ENCODE peak calls at places on chromosomes 1 and 21, in nine cellular contexts. H is aorta, K is PC-9, R is uterus, X is endodermal cell, D is ovary, V is stomach, Y is sigmoid colon, B is lung. T is an unnamed sample.

GRCh38 chr1:206705187-206705586 is 20.5 kb downstream of the MAPKAPK2 start:
- DNase-seq in H (peak; percentile 69), K (no peak), R (no peak), X (no peak), D (no peak), V (no peak), Y (peak; percentile 76), B (no peak), T (no peak)

GRCh38 chr21:42991992-42992740 is 17.8 kb downstream of the PKNOX1 start:
- DNase-seq in H (peak; percentile 66), K (no peak), R (peak; percentile 90), X (peak; percentile 64), D (peak; percentile 75), V (no peak), Y (peak; percentile 96), B (peak; percentile 61), T (no peak)

GRCh38 chr1:193656841-193657240 is 470.4 kb upstream of the B3GALT2 start:
- DNase-seq in H (no peak), K (no peak), R (no peak), X (no peak), D (no peak), V (no peak), Y (no peak), B (no peak), T (no peak)

GRCh38 chr1:225919906-225920305 is 4.1 kb downstream of the PYCR2 start:
- DNase-seq in H (peak; percentile 92), K (no peak), R (peak; percentile 68), X (no peak), D (peak; percentile 72), V (peak; percentile 85), Y (peak; percentile 92), B (peak; percentile 59), T (peak; percentile 57)

GRCh38 chr21:41065539-41065938 is 102.4 kb upstream of the BACE2 start:
- DNase-seq in H (no peak), K (no peak), R (no peak), X (no peak), D (no peak), V (no peak), Y (no peak), B (no peak), T (no peak)

GRCh38 chr1:14866841-14867626 is 268.5 kb downstream of the KAZN start:
- DNase-seq in H (no peak), K (no peak), R (no peak), X (peak; percentile 59), D (no peak), V (no peak), Y (no peak), B (no peak), T (no peak)

GRCh38 chr1:235023197-235024044 is 105.2 kb downstream of the TOMM20 start:
- DNase-seq in H (no peak), K (no peak), R (no peak), X (peak; percentile 47), D (no peak), V (no peak), Y (peak; percentile 33), B (no peak), T (no peak)

GRCh38 chr1:30714536-30715090 is 8.8 kb downstream of the MATN1 start:
- DNase-seq in H (no peak), K (no peak), R (no peak), X (no peak), D (no peak), V (no peak), Y (no peak), B (no peak), T (no peak)

GRCh38 chr1:9239622-9240401 is 5.2 kb downstream of the H6PD start:
- DNase-seq in H (peak; percentile 79), K (no peak), R (peak; percentile 79), X (no peak), D (peak; percentile 72), V (peak; percentile 57), Y (peak; percentile 85), B (peak; percentile 68), T (peak; percentile 24)

GRCh38 chr1:55311979-55312378 is 96.8 kb upstream of the USP24 start:
- DNase-seq in H (no peak), K (no peak), R (no peak), X (no peak), D (no peak), V (no peak), Y (no peak), B (no peak), T (no peak)

GRCh38 chr1:232271991-232272589 is 357.8 kb downstream of the SIPA1L2 start:
- DNase-seq in H (no peak), K (no peak), R (no peak), X (no peak), D (no peak), V (no peak), Y (no peak), B (no peak), T (no peak)

GRCh38 chr1:198892065-198892464 is 253.2 kb downstream of the PTPRC start:
- DNase-seq in H (no peak), K (no peak), R (no peak), X (no peak), D (no peak), V (no peak), Y (no peak), B (no peak), T (no peak)

GRCh38 chr1:202165267-202165941 is 5.0 kb upstream of the PTPN7 start:
- DNase-seq in H (no peak), K (no peak), R (no peak), X (no peak), D (peak; percentile 81), V (no peak), Y (no peak), B (no peak), T (no peak)

GRCh38 chr1:81878538-81878937 is 77.8 kb downstream of the ADGRL2 start:
- DNase-seq in H (no peak), K (no peak), R (no peak), X (no peak), D (no peak), V (no peak), Y (no peak), B (no peak), T (no peak)

GRCh38 chr1:62778208-62778607 is 5.7 kb upstream of the ATG4C start:
- DNase-seq in H (no peak), K (no peak), R (no peak), X (no peak), D (no peak), V (no peak), Y (no peak), B (no peak), T (no peak)

GRCh38 chr1:119712342-119713038 is 756 bp downstream of the PHGDH start:
- DNase-seq in H (peak; percentile 89), K (peak; percentile 90), R (peak; percentile 82), X (peak; percentile 95), D (peak; percentile 81), V (peak; percentile 64), Y (peak; percentile 94), B (peak; percentile 77), T (peak; percentile 13)

GRCh38 chr1:26291939-26292338 is 12.1 kb downstream of the SH3BGRL3 start:
- DNase-seq in H (no peak), K (no peak), R (no peak), X (no peak), D (no peak), V (no peak), Y (no peak), B (no peak), T (no peak)
- H3K4me1 ChIP-seq in H (no peaks in the 10 kb centered on the region), K (no peaks in the 10 kb centered on the region), R (no peaks in the 10 kb centered on the region), X (no peaks in the 10 kb centered on the region), D (no peaks in the 10 kb centered on the region), V (peaks cover 54% of the 10 kb centered on the region), Y (no peaks in the 10 kb centered on the region), B (peaks cover 2% of the 10 kb centered on the region), T (peaks cover 60% of the 10 kb centered on the region)

GRCh38 chr21:17467829-17468228 is 45.0 kb upstream of the CXADR start:
- DNase-seq in H (no peak), K (no peak), R (no peak), X (no peak), D (no peak), V (no peak), Y (no peak), B (no peak), T (no peak)
- H3K4me3 ChIP-seq in H (no peak overlapping the region), K (no peak overlapping the region), R (no peak overlapping the region), X (peak overlapping the region; percentile 70), D (no peak overlapping the region), V (no peak overlapping the region), Y (no peak overlapping the region), B (no peak overlapping the region), T (no peak overlapping the region)

GRCh38 chr21:21195417-21195816 is 197.2 kb downstream of the NCAM2 start:
- DNase-seq in H (no peak), K (no peak), R (no peak), X (no peak), D (no peak), V (no peak), Y (no peak), B (no peak), T (no peak)
- H3K27ac ChIP-seq in H (no peak overlapping the region), K (no peak overlapping the region), R (no peak overlapping the region), X (no peak overlapping the region), D (no peak overlapping the region), V (no peak overlapping the region), Y (peak overlapping the region; percentile 27), B (no peak overlapping the region), T (no peak overlapping the region)

GRCh38 chr1:154431586-154432373 is 26.6 kb downstream of the IL6R start:
- DNase-seq in H (no peak), K (peak; percentile 78), R (peak; percentile 61), X (peak; percentile 38), D (no peak), V (no peak), Y (peak; percentile 79), B (no peak), T (no peak)

GRCh38 chr1:154433161-154433681 is 28.1 kb downstream of the IL6R start:
- DNase-seq in H (no peak), K (peak; percentile 95), R (no peak), X (no peak), D (no peak), V (no peak), Y (peak; percentile 71), B (no peak), T (peak; percentile 34)

GRCh38 chr1:154436433-154436832 is 31.3 kb downstream of the IL6R start:
- DNase-seq in H (no peak), K (no peak), R (no peak), X (peak; percentile 48), D (no peak), V (no peak), Y (no peak), B (no peak), T (no peak)

GRCh38 chr1:154435801-154436200 is 30.7 kb downstream of the IL6R start:
- DNase-seq in H (no peak), K (no peak), R (no peak), X (no peak), D (no peak), V (no peak), Y (no peak), B (no peak), T (no peak)

DNA sequence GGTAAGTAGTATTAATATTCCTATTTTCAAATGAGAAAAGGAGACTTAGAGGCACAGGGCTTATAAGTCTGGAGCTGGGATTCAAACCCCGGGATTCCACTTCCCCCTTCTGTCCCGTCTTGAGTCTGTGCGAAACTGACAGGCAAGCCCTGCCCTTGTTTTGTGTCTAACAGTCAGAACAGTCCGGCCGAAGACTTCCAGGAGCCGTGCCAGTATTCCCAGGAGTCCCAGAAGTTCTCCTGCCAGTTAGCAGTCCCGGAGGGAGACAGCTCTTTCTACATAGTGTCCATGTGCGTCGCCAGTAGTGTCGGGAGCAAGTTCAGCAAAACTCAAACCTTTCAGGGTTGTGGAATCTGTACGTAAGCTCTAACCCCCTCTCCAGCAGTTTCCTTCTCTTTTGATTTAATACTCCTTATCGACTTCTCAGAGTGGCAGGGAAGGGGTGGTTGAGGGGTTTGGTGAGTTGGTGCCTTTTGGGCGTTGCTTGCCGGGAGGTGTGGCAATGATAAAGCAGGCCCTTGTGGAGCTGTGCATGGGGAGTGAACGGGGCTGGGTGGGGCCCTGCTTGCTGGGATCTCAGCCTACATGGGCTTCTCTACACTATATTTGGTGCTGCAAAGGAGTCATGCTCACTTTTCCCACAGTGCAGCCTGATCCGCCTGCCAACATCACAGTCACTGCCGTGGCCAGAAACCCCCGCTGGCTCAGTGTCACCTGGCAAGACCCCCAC is 29.4 kb downstream of the IL6R start:
- DNase-seq in H (peak; percentile 83), K (no peak), R (peak; percentile 91), X (no peak), D (peak; percentile 64), V (peak; percentile 81), Y (peak; percentile 98), B (peak; percentile 67), T (no peak)
- H3K4me1 ChIP-seq in H (no peaks in the 10 kb centered on the region), K (peaks cover 27% of the 10 kb centered on the region), R (peaks cover 21% of the 10 kb centered on the region), X (peaks cover 5% of the 10 kb centered on the region), D (peaks cover 3% of the 10 kb centered on the region), V (peaks cover 100% of the 10 kb centered on the region), Y (peaks cover 94% of the 10 kb centered on the region), B (peaks cover 5% of the 10 kb centered on the region), T (peaks cover 52% of the 10 kb centered on the region)